ENCODE peak calls at places on chromosomes 4 and X, in six cellular contexts. R, F, Z, G, S and C are unnamed samples.

GRCh38 chr4:147117400-147117799 is 171.7 kb upstream of the TTC29 start:
- DNase-seq in R (no peak), F (no peak), Z (no peak), G (no peak), S (no peak), C (no peak)

GRCh38 chr4:11456441-11456840 is 27.7 kb upstream of the HS3ST1 start:
- DNase-seq in R (no peak), F (no peak), Z (no peak), G (no peak), S (no peak), C (no peak)

GRCh38 chr4:184330008-184330400 is 112.3 kb upstream of the ENPP6 start:
- DNase-seq in R (no peak), F (peak), Z (no peak), G (no peak), S (no peak), C (peak)

GRCh38 chrX:102899940-102900916 is 36.8 kb upstream of the RAB40AL start:
- DNase-seq in R (peak), F (no peak), Z (peak), G (no peak), S (no peak), C (peak)

GRCh38 chr4:8362483-8362882 is 78.0 kb downstream of the ACOX3 start:
- DNase-seq in R (no peak), F (no peak), Z (peak), G (no peak), S (no peak), C (no peak)

GRCh38 chrX:40100141-40100536 is 2.4 kb upstream of the BCOR start:
- DNase-seq in R (peak), F (no peak), Z (no peak), G (no peak), S (no peak), C (no peak)

GRCh38 chr4:61442936-61443335 is 242.8 kb downstream of the ADGRL3 start:
- DNase-seq in R (no peak), F (no peak), Z (no peak), G (no peak), S (no peak), C (no peak)

GRCh38 chr4:3679851-3680311 is 86.3 kb upstream of the ADRA2C start:
- DNase-seq in R (peak), F (no peak), Z (no peak), G (no peak), S (no peak), C (no peak)

GRCh38 chrX:39144965-39145364 is 343.7 kb downstream of the MID1IP1 start:
- DNase-seq in R (no peak), F (no peak), Z (no peak), G (no peak), S (no peak), C (no peak)

GRCh38 chr4:137664055-137664405 is 131.7 kb upstream of the PCDH18 start:
- DNase-seq in R (no peak), F (no peak), Z (peak), G (no peak), S (no peak), C (peak)

GRCh38 chr4:122665148-122665547 is 44.3 kb upstream of the IL21 start:
- DNase-seq in R (no peak), F (no peak), Z (peak), G (no peak), S (no peak), C (no peak)

DNA sequence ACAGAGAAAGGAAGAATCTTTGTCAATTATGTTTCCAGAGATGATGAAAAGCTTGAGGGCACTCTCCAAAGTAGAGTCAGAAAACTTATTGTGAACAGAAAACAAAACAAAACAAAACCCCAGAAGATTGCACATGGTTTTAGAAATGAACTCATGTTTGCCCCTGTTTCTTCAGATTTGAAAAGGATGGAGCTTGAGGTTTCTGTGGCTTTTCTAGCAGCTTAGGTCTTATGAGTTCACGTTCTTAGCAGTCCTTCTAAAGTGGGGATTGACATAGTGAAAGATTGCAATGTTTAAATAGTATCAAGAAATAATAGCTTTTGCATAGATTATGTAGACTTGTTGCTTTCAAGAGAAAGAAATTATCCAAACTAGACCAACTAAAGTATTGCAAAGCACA is 421.8 kb downstream of the GBA3 start:
- DNase-seq in R (no peak), F (no peak), Z (no peak), G (no peak), S (no peak), C (no peak)
- H3K4me3 ChIP-seq in R (no peak), F (no peak), Z (no peak), G (no peak), S (no peak), C (no peak)

GRCh38 chr4:38523524-38524448 is 140.2 kb upstream of the KLF3 start:
- DNase-seq in R (no peak), F (no peak), Z (no peak), G (no peak), S (no peak), C (no peak)
- H3K4me3 ChIP-seq in R (no peak), F (no peak), Z (no peak), G (no peak), S (no peak), C (no peak)

GRCh38 chrX:32592786-32593185 is 618.6 kb downstream of the DMD start:
- DNase-seq in R (no peak), F (no peak), Z (no peak), G (no peak), S (no peak), C (no peak)

GRCh38 chrX:32599156-32599555 is 612.2 kb downstream of the DMD start:
- DNase-seq in R (no peak), F (no peak), Z (no peak), G (no peak), S (no peak), C (no peak)

GRCh38 chrX:32597777-32598176 is 613.6 kb downstream of the DMD start:
- DNase-seq in R (no peak), F (no peak), Z (no peak), G (no peak), S (no peak), C (no peak)

GRCh38 chrX:32598707-32599106 is 612.6 kb downstream of the DMD start:
- DNase-seq in R (no peak), F (no peak), Z (no peak), G (no peak), S (no peak), C (no peak)
- H3K4me3 ChIP-seq in R (no peak), F (no peak), Z (no peak), G (no peak), S (no peak), C (no peak)

DNA sequence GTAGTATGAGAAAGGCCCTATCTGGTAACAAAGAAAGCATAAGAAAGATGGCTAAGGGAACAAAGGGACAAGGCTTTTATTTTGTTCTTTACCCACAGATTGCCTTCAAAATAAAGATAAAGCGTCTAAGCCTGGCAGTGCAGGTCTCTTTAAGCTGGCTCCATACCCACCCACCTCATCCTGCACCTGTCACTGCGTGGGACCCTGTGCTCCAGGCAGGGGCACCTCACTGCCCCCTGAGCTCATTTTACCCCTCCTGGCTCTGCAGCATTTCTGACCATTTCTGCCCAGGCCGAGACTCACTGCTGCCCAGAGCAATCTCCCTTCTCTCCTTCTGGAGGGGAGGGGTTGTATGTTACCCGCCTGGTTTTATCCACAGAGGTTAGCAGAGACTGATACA is 1.7 kb upstream of the CYP4V2 start:
- DNase-seq in R (peak), F (no peak), Z (no peak), G (no peak), S (no peak), C (no peak)
- H3K4me3 ChIP-seq in R (no peak), F (no peak), Z (no peak), G (no peak), S (no peak), C (no peak)

GRCh38 chrX:1686642-1687041 is 71.8 kb downstream of the ASMT start:
- DNase-seq in R (no peak), F (no peak), Z (peak), G (no peak), S (no peak), C (peak)

GRCh38 chrX:1681439-1681838 is 66.6 kb downstream of the ASMT start:
- DNase-seq in R (no peak), F (no peak), Z (no peak), G (no peak), S (no peak), C (no peak)

GRCh38 chrX:1685460-1685859 is 70.6 kb downstream of the ASMT start:
- DNase-seq in R (no peak), F (no peak), Z (no peak), G (no peak), S (no peak), C (peak)
- H3K4me3 ChIP-seq in R (no peak), F (no peak), Z (no peak), G (no peak), S (no peak), C (no peak)

GRCh38 chr4:168487821-168488162 is 7.5 kb upstream of the DDX60L start:
- DNase-seq in R (no peak), F (no peak), Z (no peak), G (no peak), S (no peak), C (no peak)
- H3K4me3 ChIP-seq in R (no peak), F (no peak), Z (no peak), G (no peak), S (no peak), C (no peak)

GRCh38 chrX:73068467-73069364 is 10.6 kb downstream of the PABPC1L2A start:
- DNase-seq in R (no peak), F (no peak), Z (no peak), G (no peak), S (no peak), C (no peak)

DNA sequence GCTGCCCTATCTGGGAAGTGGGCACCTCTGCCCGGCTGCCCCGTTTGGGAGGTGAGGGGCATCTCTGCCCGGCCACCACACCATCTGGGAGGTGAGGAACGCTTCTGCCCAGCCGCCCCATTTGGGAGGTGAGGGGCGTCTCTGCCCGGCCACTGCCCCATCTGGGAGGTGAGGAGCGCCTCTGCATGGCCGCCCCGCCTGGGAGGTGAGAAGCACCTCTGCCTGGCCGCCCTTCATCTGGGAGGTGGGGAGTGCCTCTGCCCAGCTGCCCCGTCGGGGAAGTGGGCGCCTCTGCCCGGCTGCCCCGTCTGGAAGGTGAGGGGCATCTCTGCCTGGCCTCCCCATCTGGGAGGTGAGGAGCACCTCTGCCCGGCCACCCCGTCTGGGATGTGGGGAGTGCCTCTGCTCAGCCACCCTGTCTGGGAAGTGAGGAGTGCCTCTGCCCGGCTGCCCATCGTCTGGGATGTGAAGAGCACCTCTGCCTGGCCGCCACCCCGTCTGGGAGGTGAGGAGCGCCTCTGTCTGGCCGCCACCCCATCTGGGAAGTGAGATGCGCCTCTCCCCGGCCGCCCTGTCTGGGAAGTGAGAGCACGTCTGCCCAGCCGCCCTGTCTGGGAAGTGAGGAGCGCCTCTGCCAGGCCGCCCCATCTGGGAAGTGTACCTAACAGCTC is 9.8 kb downstream of the PABPC1L2A start:
- DNase-seq in R (no peak), F (no peak), Z (no peak), G (no peak), S (no peak), C (no peak)
- H3K4me3 ChIP-seq in R (no peak), F (no peak), Z (no peak), G (no peak), S (no peak), C (no peak)

GRCh38 chr4:151719935-151720334 is 40.9 kb downstream of the GATB start:
- DNase-seq in R (no peak), F (no peak), Z (no peak), G (no peak), S (no peak), C (no peak)
- H3K4me3 ChIP-seq in R (no peak), F (no peak), Z (no peak), G (no peak), S (no peak), C (no peak)

GRCh38 chr4:118898221-118898620 is 9.6 kb downstream of the SYNPO2 start:
- DNase-seq in R (no peak), F (no peak), Z (no peak), G (no peak), S (no peak), C (no peak)
- H3K4me3 ChIP-seq in R (no peak), F (no peak), Z (no peak), G (peak), S (no peak), C (no peak)

GRCh38 chrX:134148293-134148692 is 88.7 kb upstream of the CCDC160 start:
- DNase-seq in R (no peak), F (no peak), Z (no peak), G (no peak), S (no peak), C (no peak)
- H3K4me3 ChIP-seq in R (no peak), F (peak), Z (no peak), G (peak), S (no peak), C (peak)